ENCODE peak calls at places on chromosomes 16 and 17, in seven cellular contexts. Z, M, G, U, V, E and O are unnamed samples.

GRCh38 chr17:79834575-79835469 is 4.4 kb downstream of the CBX4 start:
- DNase-seq in Z (peak), M (peak), G (no peak), U (peak), V (no peak), E (peak), O (peak)

GRCh38 chr17:69030145-69030544 is 30.6 kb downstream of the ABCA9 start:
- DNase-seq in Z (no peak), M (no peak), G (no peak), U (no peak), V (peak), E (no peak), O (no peak)

GRCh38 chr16:14600164-14600563 is 29.9 kb downstream of the PARN start:
- DNase-seq in Z (no peak), M (peak), G (peak), U (no peak), V (peak), E (no peak), O (no peak)

GRCh38 chr16:20866161-20866772 is 33.9 kb downstream of the DCUN1D3 start:
- DNase-seq in Z (peak), M (peak), G (peak), U (peak), V (peak), E (peak), O (peak)

GRCh38 chr17:30243568-30243967 is 8.1 kb upstream of the SLC6A4 start:
- DNase-seq in Z (no peak), M (no peak), G (no peak), U (no peak), V (no peak), E (no peak), O (no peak)

GRCh38 chr17:72419866-72420774 is 299.3 kb downstream of the SOX9 start:
- DNase-seq in Z (peak), M (no peak), G (peak), U (no peak), V (no peak), E (no peak), O (no peak)

GRCh38 chr16:69836252-69836651 is 74.1 kb downstream of the WWP2 start:
- DNase-seq in Z (no peak), M (no peak), G (no peak), U (no peak), V (no peak), E (no peak), O (no peak)

GRCh38 chr16:2748757-2749455 is 3.5 kb upstream of the SRRM2 start:
- DNase-seq in Z (no peak), M (no peak), G (no peak), U (no peak), V (no peak), E (no peak), O (peak)

GRCh38 chr16:9481749-9482148 is 390.3 kb downstream of the HAPSTR1 start:
- DNase-seq in Z (no peak), M (no peak), G (no peak), U (no peak), V (no peak), E (no peak), O (no peak)

GRCh38 chr16:75703341-75703740 is 2.1 kb upstream of the DUXB start:
- DNase-seq in Z (no peak), M (no peak), G (peak), U (no peak), V (peak), E (no peak), O (no peak)

GRCh38 chr16:67431077-67431804 is at the start of gene HSD11B2:
- DNase-seq in Z (peak), M (peak), G (peak), U (peak), V (peak), E (peak), O (peak)
- TF ChIP-seq CTCF in Z (no peak), M (peak), G (no peak), U (no peak), V (peak), E (peak), O (no peak)

GRCh38 chr16:55559233-55559632 is 7.3 kb upstream of the CAPNS2 start:
- DNase-seq in Z (no peak), M (no peak), G (peak), U (no peak), V (peak), E (no peak), O (no peak)
- H3K27ac ChIP-seq in Z (no peak), M (no peak), G (no peak), U (no peak), V (no peak), E (no peak), O (no peak)

GRCh38 chr16:71882505-71883192 is 1.3 kb downstream of the ZNF821 start:
- DNase-seq in Z (peak), M (peak), G (peak), U (peak), V (peak), E (peak), O (no peak)
- H3K9ac ChIP-seq in Z (peak), M (no peak), G (peak), U (peak), V (no peak), E (peak), O (peak)

GRCh38 chr17:13909901-13910519 is 159.3 kb upstream of the COX10 start:
- DNase-seq in Z (no peak), M (no peak), G (no peak), U (no peak), V (no peak), E (no peak), O (no peak)
- TF ChIP-seq CTCF in Z (no peak), M (peak), G (no peak), U (peak), V (no peak), E (peak), O (no peak)

GRCh38 chr16:86777098-86777946 is 199.0 kb downstream of the FOXL1 start:
- DNase-seq in Z (no peak), M (no peak), G (no peak), U (no peak), V (peak), E (no peak), O (no peak)
- H3K27ac ChIP-seq in Z (no peak), M (no peak), G (no peak), U (no peak), V (no peak), E (no peak), O (no peak)

DNA sequence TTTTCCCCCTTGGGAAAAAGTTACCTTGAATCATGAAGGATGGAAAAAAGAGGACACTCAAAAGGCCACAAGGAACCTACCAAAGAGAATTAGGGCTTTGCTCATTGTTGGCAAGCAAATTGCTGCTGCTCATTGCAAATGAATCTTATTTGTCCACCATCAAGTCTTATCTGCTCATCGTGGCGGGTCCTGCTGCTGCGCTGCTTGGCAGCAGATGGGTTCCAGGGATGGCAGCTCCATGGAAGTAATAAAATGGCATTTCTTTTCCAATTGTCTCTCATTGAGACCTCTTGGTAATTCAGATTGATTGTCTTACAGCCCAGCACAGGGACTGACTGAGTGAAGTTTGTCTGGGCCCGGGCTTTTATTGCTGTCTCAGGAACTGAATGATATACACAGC is 118.7 kb downstream of the MRM1 start:
- DNase-seq in Z (no peak), M (no peak), G (no peak), U (no peak), V (no peak), E (no peak), O (no peak)
- H3K9ac ChIP-seq in Z (no peak), M (no peak), G (no peak), U (no peak), V (no peak), E (no peak), O (no peak)

GRCh38 chr16:74650966-74651567 is 15.6 kb downstream of the RFWD3 start:
- DNase-seq in Z (no peak), M (peak), G (no peak), U (no peak), V (no peak), E (no peak), O (no peak)
- TF ChIP-seq CTCF in Z (peak), M (peak), G (peak), U (peak), V (peak), E (peak), O (peak)

GRCh38 chr17:1181769-1182137 is 2.0 kb upstream of the ABR start:
- DNase-seq in Z (no peak), M (no peak), G (no peak), U (no peak), V (peak), E (no peak), O (no peak)

GRCh38 chr17:1179635-1180433 is at the start of gene ABR:
- DNase-seq in Z (peak), M (peak), G (no peak), U (peak), V (peak), E (peak), O (no peak)

GRCh38 chr17:1179112-1179634 is 608 bp downstream of the ABR start:
- DNase-seq in Z (no peak), M (peak), G (no peak), U (no peak), V (no peak), E (peak), O (no peak)

GRCh38 chr17:1180958-1181768 is 1.4 kb upstream of the ABR start:
- DNase-seq in Z (no peak), M (peak), G (no peak), U (peak), V (no peak), E (peak), O (no peak)

DNA sequence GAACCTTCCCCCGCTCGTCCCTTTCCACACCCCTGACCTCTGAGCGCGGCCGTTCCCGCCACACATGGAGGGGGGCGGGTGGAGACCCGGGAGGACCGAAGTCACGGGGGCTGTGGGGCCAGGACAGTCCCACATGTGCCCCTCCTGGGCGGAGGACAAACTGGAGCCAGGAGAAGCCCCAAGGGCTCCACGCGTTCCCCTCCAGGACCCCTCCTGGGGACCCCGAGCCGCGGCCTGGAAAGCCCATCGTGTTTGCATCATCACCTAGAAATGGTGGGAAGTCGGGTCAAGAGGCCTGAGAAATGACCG is 607 bp upstream of the ABR start:
- DNase-seq in Z (no peak), M (peak), G (no peak), U (no peak), V (no peak), E (no peak), O (no peak)
- H3K27ac ChIP-seq in Z (no peak), M (no peak), G (peak), U (no peak), V (no peak), E (no peak), O (no peak)

GRCh38 chr16:73036074-73036826 is 11.7 kb downstream of the ZFHX3 start:
- DNase-seq in Z (no peak), M (peak), G (peak), U (peak), V (no peak), E (peak), O (peak)
- H3K9ac ChIP-seq in Z (no peak), M (no peak), G (peak), U (no peak), V (no peak), E (no peak), O (no peak)

GRCh38 chr16:86992587-86992986 is 324.6 kb downstream of the C16orf95 start:
- DNase-seq in Z (no peak), M (no peak), G (no peak), U (no peak), V (no peak), E (no peak), O (peak)
- TF ChIP-seq CTCF in Z (no peak), M (no peak), G (no peak), U (no peak), V (no peak), E (no peak), O (no peak)